ENCODE peak calls at places on chromosome 9, in five cellular contexts. P is SK-N-SH, Z is HepG2, U is GM12878, V is K562. S is an unnamed sample. For H3K36me3, the result is how much of the 10 kb centered on the place peaks cover.

GRCh38 chr9:26947736-26948135 is 694 bp upstream of the PLAA start:
- DNase-seq in P (no peak), Z (no peak), U (no peak), V (no peak), S (no peak)

GRCh38 chr9:37329576-37329975 is 92.9 kb upstream of the GRHPR start:
- DNase-seq in P (peak), Z (no peak), U (no peak), V (peak), S (no peak)

GRCh38 chr9:6566409-6567139 is 79.0 kb downstream of the GLDC start:
- DNase-seq in P (no peak), Z (no peak), U (no peak), V (peak), S (peak)

GRCh38 chr9:98391884-98392283 is 136.4 kb upstream of the TBC1D2 start:
- DNase-seq in P (no peak), Z (no peak), U (no peak), V (no peak), S (no peak)

GRCh38 chr9:83257937-83258336 is 195.0 kb upstream of the RASEF start:
- DNase-seq in P (no peak), Z (no peak), U (no peak), V (no peak), S (no peak)

GRCh38 chr9:76415154-76415553 is 20.9 kb upstream of the RFK start:
- DNase-seq in P (no peak), Z (no peak), U (no peak), V (no peak), S (no peak)

GRCh38 chr9:104868687-104869404 is 59.1 kb downstream of the ABCA1 start:
- DNase-seq in P (peak), Z (no peak), U (no peak), V (peak), S (no peak)

GRCh38 chr9:33159760-33160127 is 7.4 kb downstream of the B4GALT1 start:
- DNase-seq in P (peak), Z (no peak), U (no peak), V (no peak), S (no peak)

GRCh38 chr9:98185611-98186171 is 6.7 kb downstream of the CORO2A start:
- DNase-seq in P (no peak), Z (no peak), U (no peak), V (no peak), S (no peak)

GRCh38 chr9:99231708-99232107 is 9.6 kb downstream of the SEC61B start:
- DNase-seq in P (peak), Z (peak), U (peak), V (peak), S (no peak)

GRCh38 chr9:102497709-102498108 is 497.4 kb upstream of the CYLC2 start:
- DNase-seq in P (no peak), Z (no peak), U (no peak), V (no peak), S (no peak)

GRCh38 chr9:123331303-123331702 is 24.7 kb upstream of the CRB2 start:
- DNase-seq in P (no peak), Z (no peak), U (no peak), V (no peak), S (no peak)

GRCh38 chr9:124295097-124295794 is 37.5 kb downstream of the NEK6 start:
- DNase-seq in P (peak), Z (no peak), U (no peak), V (no peak), S (no peak)

GRCh38 chr9:10050016-10050415 is 562.8 kb downstream of the PTPRD start:
- DNase-seq in P (no peak), Z (no peak), U (no peak), V (no peak), S (no peak)

GRCh38 chr9:10054456-10054855 is 558.3 kb downstream of the PTPRD start:
- DNase-seq in P (no peak), Z (no peak), U (no peak), V (no peak), S (no peak)

GRCh38 chr9:10055886-10056395 is 556.9 kb downstream of the PTPRD start:
- DNase-seq in P (no peak), Z (no peak), U (no peak), V (no peak), S (no peak)

GRCh38 chr9:10052181-10052580 is 560.6 kb downstream of the PTPRD start:
- DNase-seq in P (no peak), Z (no peak), U (no peak), V (no peak), S (no peak)

GRCh38 chr9:10052916-10053315 is 559.9 kb downstream of the PTPRD start:
- DNase-seq in P (no peak), Z (no peak), U (no peak), V (no peak), S (no peak)
- TF ChIP-seq REST in P (no peak), Z (no peak), U (no peak), V (no peak), S (no peak)

GRCh38 chr9:131062979-131063378 is 33.4 kb upstream of the AIF1L start:
- DNase-seq in P (peak), Z (no peak), U (no peak), V (no peak), S (no peak)
- H3K36me3 ChIP-seq in P (under half), Z (under half), U (under half), V (under half), S (under half)

GRCh38 chr9:70046274-70047070 is 2.8 kb downstream of the MAMDC2 start:
- DNase-seq in P (no peak), Z (no peak), U (no peak), V (no peak), S (no peak)
- H2AFZ ChIP-seq in P (peak), Z (no peak), U (no peak), V (no peak), S (no peak)

DNA sequence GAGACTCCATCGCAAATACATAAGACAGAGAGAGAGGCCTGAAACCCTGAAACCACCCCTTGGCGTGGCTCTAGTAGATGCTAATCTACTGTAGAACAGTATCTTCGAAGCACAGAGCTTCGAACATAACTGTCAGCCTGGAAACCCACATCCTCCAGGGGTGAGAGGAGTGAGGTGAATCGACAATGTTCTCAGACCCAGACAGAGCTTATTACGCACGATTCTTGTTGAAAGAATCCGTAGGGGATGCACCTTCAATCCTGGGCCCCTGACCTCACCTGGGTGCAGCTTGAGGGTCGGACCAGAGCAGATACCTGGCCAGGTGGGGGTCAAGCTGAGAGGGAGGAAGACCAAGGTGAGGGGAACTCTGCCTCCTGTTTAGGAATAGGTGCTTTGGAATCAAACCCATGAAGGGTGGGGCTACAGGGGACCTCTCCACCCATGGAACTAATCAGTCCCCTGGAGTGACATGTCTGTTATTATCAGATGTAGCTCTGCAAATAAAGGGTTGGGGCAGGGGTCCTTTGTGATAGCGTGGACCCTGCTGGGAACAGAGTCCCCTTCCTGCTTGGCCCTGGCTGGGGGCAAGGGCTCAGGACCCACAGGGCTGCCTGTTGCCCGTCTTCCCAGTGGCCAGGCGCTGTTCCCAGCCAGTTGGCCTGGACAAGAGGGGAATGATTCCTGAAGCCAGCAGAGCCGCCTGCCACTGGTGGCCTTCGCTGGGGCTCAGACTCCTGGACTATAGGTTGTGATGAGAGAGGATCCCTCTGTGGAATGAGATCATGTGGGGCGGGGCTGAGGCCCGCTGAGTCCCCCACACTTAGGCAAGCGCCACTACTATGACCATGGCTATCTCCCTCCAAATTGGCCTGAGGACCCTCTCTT is 41.2 kb downstream of the DBH start:
- DNase-seq in P (no peak), Z (no peak), U (no peak), V (no peak), S (no peak)
- TF ChIP-seq REST in P (no peak), Z (no peak), U (no peak), V (no peak), S (no peak)

GRCh38 chr9:95920024-95920423 is 44.5 kb downstream of the ERCC6L2 start:
- DNase-seq in P (no peak), Z (no peak), U (no peak), V (no peak), S (no peak)
- H3K36me3 ChIP-seq in P (half or more), Z (under half), U (under half), V (half or more), S (under half)

GRCh38 chr9:70494221-70494620 is 79.8 kb upstream of the KLF9 start:
- DNase-seq in P (no peak), Z (no peak), U (no peak), V (no peak), S (no peak)
- H2AFZ ChIP-seq in P (no peak), Z (no peak), U (no peak), V (no peak), S (no peak)

GRCh38 chr9:127273350-127273749 is 8.8 kb downstream of the GARNL3 start:
- DNase-seq in P (no peak), Z (no peak), U (no peak), V (no peak), S (no peak)
- TF ChIP-seq REST in P (no peak), Z (no peak), U (no peak), V (no peak), S (no peak)

GRCh38 chr9:128497824-128498610 is 6.5 kb upstream of the GLE1 start:
- DNase-seq in P (no peak), Z (no peak), U (no peak), V (no peak), S (no peak)

GRCh38 chr9:128495804-128496417 is 8.6 kb upstream of the GLE1 start:
- DNase-seq in P (no peak), Z (peak), U (no peak), V (no peak), S (peak)

GRCh38 chr9:128494108-128494742 is 10.3 kb upstream of the GLE1 start:
- DNase-seq in P (peak), Z (no peak), U (no peak), V (peak), S (no peak)

GRCh38 chr9:128494743-128495124 is 9.8 kb upstream of the GLE1 start:
- DNase-seq in P (no peak), Z (no peak), U (no peak), V (no peak), S (no peak)

GRCh38 chr9:128493424-128493823 is 11.1 kb upstream of the GLE1 start:
- DNase-seq in P (peak), Z (no peak), U (no peak), V (no peak), S (no peak)
- H3K36me3 ChIP-seq in P (under half), Z (under half), U (under half), V (half or more), S (under half)

DNA sequence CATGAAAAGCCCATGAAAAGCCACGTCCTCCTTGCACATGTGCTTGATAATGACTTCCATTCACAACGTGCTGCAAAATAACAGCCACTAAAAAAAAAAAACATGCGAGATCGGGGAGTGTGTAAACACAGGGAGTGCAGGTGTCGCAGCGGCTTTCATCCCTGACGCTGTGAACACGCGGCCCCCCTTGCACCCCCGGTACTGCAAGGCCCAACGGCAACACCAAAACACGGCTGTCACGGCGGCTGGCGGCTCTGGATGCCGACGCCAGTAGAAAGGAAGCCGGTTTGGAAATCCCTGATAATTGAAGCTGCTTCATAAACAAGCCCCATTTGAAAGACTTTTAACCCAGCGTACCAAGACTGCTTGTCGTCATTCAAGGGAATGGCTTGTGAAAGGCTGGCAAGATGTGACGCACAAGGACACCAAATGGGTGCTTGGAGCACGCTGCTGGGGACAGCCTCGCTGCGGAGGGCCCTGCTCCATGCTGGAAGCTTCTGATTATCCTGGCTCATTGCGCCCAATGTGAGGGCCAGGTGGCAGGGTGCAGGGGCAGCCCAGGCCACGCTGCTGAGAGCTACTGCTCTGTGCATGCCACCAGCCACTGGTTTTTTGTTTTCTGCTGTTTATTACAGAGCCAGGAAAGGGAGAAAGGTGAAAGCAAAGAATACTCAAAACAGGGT is 63.0 kb downstream of the GTF3C4 start:
- DNase-seq in P (no peak), Z (no peak), U (no peak), V (no peak), S (no peak)
- H2AFZ ChIP-seq in P (no peak), Z (no peak), U (no peak), V (no peak), S (no peak)